ENCODE peak calls at places on chromosomes 16 and 17, in five cellular contexts. U, Y, C, K and V are unnamed samples. For H3K4me1, the result is how much of the 10 kb centered on the place peaks cover.

GRCh38 chr17:82696916-82697807 is 1.3 kb downstream of the RAB40B start:
- DNase-seq in Y (no peak), K (no peak), C (no peak), U (peak), V (no peak)

GRCh38 chr17:38353084-38353604 is 1.5 kb downstream of the SOCS7 start:
- DNase-seq in K (no peak), U (no peak), Y (no peak), C (no peak), V (no peak)

GRCh38 chr16:66432429-66432828 is 5.3 kb downstream of the BEAN1 start:
- DNase-seq in K (no peak), C (no peak), U (no peak), Y (no peak), V (no peak)

GRCh38 chr17:38351412-38352222 is at the start of gene SOCS7:
- DNase-seq in C (peak), K (peak), U (peak), Y (peak), V (peak)

GRCh38 chr17:44779211-44780025 is 20.6 kb downstream of the ADAM11 start:
- DNase-seq in Y (peak), C (peak), U (peak), K (peak), V (peak)

GRCh38 chr17:9427460-9428315 is 147.9 kb downstream of the STX8 start:
- DNase-seq in K (no peak), C (no peak), U (no peak), Y (no peak), V (no peak)

GRCh38 chr16:53821487-53821886 is 117.5 kb downstream of the FTO start:
- DNase-seq in U (peak), K (no peak), Y (no peak), C (no peak), V (no peak)

GRCh38 chr16:59090501-59090900 is 356.4 kb upstream of the GOT2 start:
- DNase-seq in C (no peak), U (no peak), K (no peak), Y (no peak), V (no peak)

GRCh38 chr17:29124135-29124930 is 55.9 kb downstream of the MYO18A start:
- DNase-seq in U (peak), Y (no peak), C (no peak), K (peak), V (peak)

GRCh38 chr17:38572665-38573365 is 32.9 kb downstream of the SRCIN1 start:
- DNase-seq in Y (no peak), K (no peak), U (peak), C (no peak), V (peak)

GRCh38 chr17:77036841-77037381 is 103.9 kb upstream of the SEC14L1 start:
- DNase-seq in K (no peak), Y (no peak), U (no peak), C (no peak), V (peak)

GRCh38 chr17:55285340-55286301 is 20.9 kb downstream of the HLF start:
- DNase-seq in Y (peak), U (peak), K (peak), C (no peak), V (peak)

GRCh38 chr17:82863941-82864720 is 24.3 kb upstream of the ZNF750 start:
- DNase-seq in U (peak), K (peak), C (peak), Y (no peak), V (no peak)

GRCh38 chr17:29138991-29139682 is 41.1 kb downstream of the MYO18A start:
- DNase-seq in Y (peak), U (peak), C (no peak), K (peak), V (no peak)

GRCh38 chr16:75745242-75745641 is 19.0 kb upstream of the CPHXL start:
- DNase-seq in U (no peak), K (no peak), Y (no peak), C (no peak), V (no peak)

GRCh38 chr16:80144191-80144590 is 396.6 kb upstream of the DYNLRB2 start:
- DNase-seq in U (peak), Y (no peak), C (no peak), K (no peak), V (no peak)

GRCh38 chr17:60372790-60373483 is 19.0 kb downstream of the USP32 start:
- DNase-seq in U (peak), Y (no peak), K (no peak), C (no peak), V (no peak)

GRCh38 chr16:66291833-66292232 is 74.7 kb upstream of the CDH5 start:
- DNase-seq in C (no peak), K (no peak), Y (no peak), U (peak), V (no peak)

GRCh38 chr16:49183911-49184310 is 97.7 kb downstream of the CBLN1 start:
- DNase-seq in K (peak), Y (no peak), C (peak), U (peak), V (peak)

GRCh38 chr16:75260856-75261589 is 9.6 kb upstream of the BCAR1 start:
- DNase-seq in Y (no peak), U (no peak), K (peak), C (no peak), V (peak)

GRCh38 chr17:61386251-61386650 is 13.4 kb upstream of the TBX2 start:
- DNase-seq in C (no peak), Y (peak), K (peak), U (no peak), V (no peak)

GRCh38 chr17:1035546-1036170 is 38.7 kb downstream of the TIMM22 start:
- DNase-seq in K (no peak), Y (no peak), C (no peak), U (peak), V (no peak)

GRCh38 chr17:36610472-36610871 is 9.1 kb downstream of the MRM1 start:
- DNase-seq in C (no peak), K (no peak), Y (no peak), U (peak), V (no peak)

GRCh38 chr17:57757735-57758134 is 12.6 kb upstream of the CCDC182 start:
- DNase-seq in Y (no peak), U (no peak), C (no peak), K (no peak), V (no peak)

GRCh38 chr17:35731239-35731931 is at the start of gene RASL10B:
- DNase-seq in Y (peak), U (peak), C (no peak), K (peak), V (peak)

GRCh38 chr16:58859958-58860669 is 126.0 kb upstream of the GOT2 start:
- DNase-seq in Y (no peak), C (no peak), K (no peak), U (no peak), V (no peak)

GRCh38 chr17:77188084-77189066 is 47.6 kb downstream of the SEC14L1 start:
- DNase-seq in U (no peak), K (no peak), C (no peak), Y (no peak), V (no peak)

GRCh38 chr16:30853758-30854157 is 40.1 kb downstream of the BCL7C start:
- DNase-seq in Y (no peak), U (peak), K (no peak), C (no peak), V (no peak)

GRCh38 chr17:75849304-75849695 is 5.1 kb upstream of the UNC13D start:
- DNase-seq in Y (no peak), C (no peak), K (no peak), U (no peak), V (no peak)

GRCh38 chr16:23699100-23699499 is 13.9 kb downstream of the ERN2 start:
- DNase-seq in C (peak), Y (no peak), U (no peak), K (peak), V (no peak)

GRCh38 chr16:30470170-30470512 is 2.4 kb upstream of the ITGAL start:
- DNase-seq in U (no peak), Y (no peak), C (no peak), K (no peak), V (no peak)

DNA sequence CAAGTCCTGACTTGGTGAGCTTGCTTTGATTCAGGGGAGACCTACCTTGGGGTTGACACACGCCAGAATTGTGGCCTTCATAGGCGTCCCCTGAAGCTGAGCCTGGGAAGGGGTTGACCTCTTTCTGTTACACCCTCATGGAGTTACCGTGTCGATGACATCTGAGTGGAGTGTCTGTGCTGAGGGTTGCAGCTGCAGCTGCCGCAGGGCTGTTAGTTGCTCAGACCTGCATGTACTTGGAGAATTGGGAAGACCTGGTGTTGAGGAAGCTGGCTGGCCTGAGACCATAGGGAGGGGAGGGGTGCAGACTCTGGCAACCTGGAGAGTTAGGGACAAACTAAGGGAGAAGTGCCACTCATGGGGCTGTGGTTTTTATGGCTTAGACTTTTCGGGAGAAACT is 9.6 kb downstream of the GSE1 start:
- DNase-seq in C (no peak), K (no peak), U (no peak), Y (no peak), V (no peak)
- H3K4me1 ChIP-seq in C (under half), K (under half), U (under half), Y (half or more), V (under half)

GRCh38 chr16:81473969-81474959 is 29.7 kb downstream of the CMIP start:
- DNase-seq in K (no peak), U (no peak), C (no peak), Y (no peak), V (no peak)
- H3K4me1 ChIP-seq in K (half or more), U (under half), C (under half), Y (half or more), V (under half)

GRCh38 chr16:4655801-4656200 is 31.2 kb downstream of the MGRN1 start:
- DNase-seq in U (no peak), C (no peak), K (no peak), Y (no peak), V (no peak)
- H3K4me1 ChIP-seq in U (under half), C (under half), K (under half), Y (half or more), V (under half)

DNA sequence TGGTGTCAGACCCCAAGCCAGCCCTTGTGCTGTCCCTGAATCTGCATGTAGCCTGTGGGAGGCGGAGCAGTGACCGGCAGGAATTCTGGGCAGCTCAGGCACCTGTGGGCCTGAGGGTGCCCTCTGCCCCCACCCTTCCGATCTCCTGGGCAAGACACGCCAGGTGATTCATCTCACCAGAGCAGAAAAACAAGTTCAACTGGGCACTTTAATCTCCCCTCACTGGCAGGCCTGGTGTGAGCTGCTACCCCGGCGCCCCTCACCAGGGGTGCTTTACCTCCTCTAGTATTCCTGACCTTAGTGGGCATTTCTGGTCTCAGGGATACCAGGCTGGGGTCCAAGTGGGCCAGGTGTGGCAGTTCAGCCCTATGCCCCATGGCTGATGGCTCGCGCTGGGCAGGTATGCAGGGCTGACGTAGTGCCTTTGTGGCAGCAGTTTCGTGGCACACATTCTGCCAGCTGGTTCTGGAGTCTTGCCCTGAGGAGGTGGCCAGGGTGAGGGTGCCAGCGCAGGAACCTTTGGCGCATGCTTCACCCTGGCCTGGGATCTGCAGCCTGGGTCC is 6.0 kb downstream of the ERBB2 start:
- DNase-seq in U (no peak), C (peak), K (peak), Y (peak), V (peak)
- H3K4me1 ChIP-seq in U (under half), C (under half), K (half or more), Y (half or more), V (under half)

GRCh38 chr16:57510016-57510871 is 24.0 kb upstream of the DOK4 start:
- DNase-seq in C (no peak), Y (peak), U (no peak), K (no peak), V (no peak)
- H3K4me1 ChIP-seq in C (under half), Y (under half), U (under half), K (under half), V (under half)

GRCh38 chr16:89105599-89106151 is 12.0 kb downstream of the ACSF3 start:
- DNase-seq in K (no peak), U (no peak), Y (no peak), C (no peak), V (no peak)
- H3K4me1 ChIP-seq in K (under half), U (under half), Y (under half), C (under half), V (under half)

DNA sequence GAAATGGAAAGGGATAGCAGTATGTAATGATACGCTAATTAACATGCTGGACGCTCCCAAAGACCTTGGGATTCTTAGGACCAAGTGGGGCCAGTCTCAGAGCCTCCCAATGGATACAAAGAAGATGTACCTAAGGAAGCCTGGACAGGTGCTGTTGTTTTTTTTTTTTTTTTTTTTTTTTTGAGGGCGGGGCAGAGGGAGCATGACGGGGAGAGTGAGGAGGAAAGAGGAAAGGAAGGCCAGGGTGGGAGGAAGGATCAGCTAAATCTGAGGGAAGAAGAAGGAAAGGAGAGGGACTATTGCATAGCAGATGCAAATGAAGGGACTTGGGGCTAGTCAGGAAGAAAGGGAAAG is 2.5 kb downstream of the VAMP2 start:
- DNase-seq in Y (no peak), U (no peak), C (no peak), K (no peak), V (no peak)
- H3K4me1 ChIP-seq in Y (half or more), U (under half), C (under half), K (half or more), V (under half)